ENCODE peak calls at places on chromosomes 11 and 22, in nine cellular contexts. J is neural progenitor cell; S is aorta; W is tibial nerve; M is AG04450; P is GM23248; X is fibroblast of lung; L is naive thymus-derived CD4-positive, alpha-beta T cell; U is heart left ventricle. I is an unnamed sample.

GRCh38 chr11:47178305-47178704 is 1.6 kb upstream of the ARFGAP2 start:
- DNase-seq in W (no peak), P (no peak), L (no peak), U (no peak), J (no peak), S (no peak), X (no peak), M (no peak), I (no peak)

GRCh38 chr11:64742940-64743590 is 877 bp downstream of the RASGRP2 start:
- DNase-seq in J (peak; percentile 70), U (peak; percentile 86), W (peak; percentile 57), P (peak; percentile 64), L (peak; percentile 77), X (no peak), S (peak; percentile 94), M (no peak), I (peak; percentile 92)

GRCh38 chr11:122165972-122166371 is 50.0 kb upstream of the BLID start:
- DNase-seq in J (no peak), P (peak; percentile 46), X (no peak), W (no peak), U (no peak), S (no peak), M (no peak), L (no peak), I (no peak)

GRCh38 chr22:30865656-30866055 is 102.9 kb downstream of the MORC2 start:
- DNase-seq in J (no peak), L (no peak), S (peak; percentile 30), W (no peak), U (no peak), X (no peak), M (no peak), P (no peak), I (peak; percentile 35)

GRCh38 chr22:47048123-47049077 is 285.9 kb downstream of the TBC1D22A start:
- DNase-seq in J (no peak), W (no peak), X (no peak), U (no peak), L (no peak), P (no peak), M (no peak), S (peak; percentile 57), I (peak; percentile 49)

GRCh38 chr11:86923993-86924766 is 31.0 kb downstream of the FZD4 start:
- DNase-seq in L (no peak), U (no peak), P (no peak), J (peak; percentile 77), W (no peak), X (peak; percentile 70), M (no peak), S (no peak), I (no peak)

GRCh38 chr11:100930185-100930778 is 199.3 kb downstream of the PGR start:
- DNase-seq in L (peak; percentile 8), U (no peak), P (peak; percentile 69), J (peak; percentile 73), M (no peak), W (no peak), X (peak; percentile 67), S (no peak), I (no peak)

GRCh38 chr11:26849009-26849408 is 127.1 kb upstream of the SLC5A12 start:
- DNase-seq in W (peak; percentile 41), J (no peak), X (no peak), P (no peak), L (no peak), M (no peak), S (peak; percentile 76), U (peak; percentile 32), I (peak; percentile 65)

GRCh38 chr11:1017269-1018005 is 19.1 kb downstream of the MUC6 start:
- DNase-seq in P (no peak), S (peak; percentile 87), W (no peak), L (no peak), J (no peak), X (peak; percentile 10), M (no peak), U (no peak), I (no peak)

GRCh38 chr11:69156218-69156639 is 494 bp downstream of the SMIM38 start:
- DNase-seq in P (no peak), J (no peak), W (no peak), U (no peak), L (no peak), S (no peak), X (no peak), M (no peak), I (no peak)
- H3K27ac ChIP-seq in P (no peak overlapping the region), J (no peak overlapping the region), W (peak overlapping the region; percentile 73), U (peak overlapping the region; percentile 67), L (no peak overlapping the region), S (no peak overlapping the region), X (no peak overlapping the region), M (peak overlapping the region; percentile 47), I (no peak overlapping the region)

DNA sequence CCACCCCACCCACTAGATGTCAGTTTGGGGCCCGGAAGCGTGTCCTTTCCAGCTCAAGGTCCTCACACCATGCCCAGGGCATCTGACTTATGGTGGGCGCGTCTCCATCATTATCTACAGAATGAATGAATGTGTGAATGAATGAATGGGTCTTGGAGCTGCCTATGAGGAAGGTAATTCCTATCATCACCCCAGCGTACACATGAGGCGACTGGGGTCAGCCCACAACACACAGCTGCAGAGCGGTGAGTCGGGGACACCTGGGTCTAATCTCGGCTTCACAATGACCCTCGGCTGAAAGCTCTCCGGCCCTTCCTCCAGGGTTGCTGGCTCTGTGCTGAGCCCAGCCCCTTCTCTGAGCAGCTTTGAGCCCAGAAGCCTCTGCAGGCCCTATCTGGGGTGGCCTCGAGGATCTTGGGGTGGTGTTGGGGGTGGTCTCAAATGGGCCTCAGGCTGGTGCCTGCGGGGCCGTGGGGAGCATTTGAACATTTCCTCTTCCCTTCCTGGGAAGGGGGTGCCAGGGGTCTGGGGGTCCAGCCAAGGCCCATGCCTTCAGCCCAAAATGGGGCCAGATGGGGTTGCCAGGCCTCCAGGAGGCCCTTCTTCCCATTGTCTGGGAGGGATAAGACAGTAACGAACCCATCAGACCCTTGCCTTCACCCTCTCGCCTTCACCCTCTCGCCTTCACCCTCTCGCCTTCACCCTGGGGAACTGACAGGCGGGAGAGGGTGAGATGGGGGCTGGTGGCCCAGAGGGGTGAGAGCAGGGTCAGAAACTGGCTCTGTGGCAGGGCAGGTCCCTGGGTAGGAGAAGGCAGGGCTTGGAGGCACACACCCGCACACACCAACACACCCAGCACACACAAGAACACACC is 82.4 kb downstream of the MYEOV start:
- DNase-seq in W (no peak), J (no peak), U (peak; percentile 10), X (no peak), P (no peak), S (peak; percentile 65), L (no peak), M (no peak), I (no peak)
- H3K4me3 ChIP-seq in W (no peak overlapping the region), J (no peak overlapping the region), U (no peak overlapping the region), X (no peak overlapping the region), P (no peak overlapping the region), S (no peak overlapping the region), L (no peak overlapping the region), M (no peak overlapping the region), I (no peak overlapping the region)

GRCh38 chr22:38028344-38029130 is 28.7 kb upstream of the PICK1 start:
- DNase-seq in J (no peak), W (no peak), P (no peak), X (no peak), L (no peak), M (no peak), S (no peak), U (no peak), I (no peak)

GRCh38 chr22:38029901-38030300 is 27.3 kb upstream of the PICK1 start:
- DNase-seq in W (no peak), L (no peak), X (no peak), S (no peak), U (no peak), P (no peak), M (no peak), J (no peak), I (no peak)

GRCh38 chr22:38031491-38031890 is 25.7 kb upstream of the PICK1 start:
- DNase-seq in J (no peak), X (no peak), P (no peak), S (peak; percentile 62), M (no peak), L (no peak), W (no peak), U (no peak), I (no peak)

GRCh38 chr22:38029370-38029769 is 27.8 kb upstream of the PICK1 start:
- DNase-seq in P (no peak), W (no peak), S (no peak), L (no peak), J (no peak), U (no peak), M (no peak), X (no peak), I (no peak)

DNA sequence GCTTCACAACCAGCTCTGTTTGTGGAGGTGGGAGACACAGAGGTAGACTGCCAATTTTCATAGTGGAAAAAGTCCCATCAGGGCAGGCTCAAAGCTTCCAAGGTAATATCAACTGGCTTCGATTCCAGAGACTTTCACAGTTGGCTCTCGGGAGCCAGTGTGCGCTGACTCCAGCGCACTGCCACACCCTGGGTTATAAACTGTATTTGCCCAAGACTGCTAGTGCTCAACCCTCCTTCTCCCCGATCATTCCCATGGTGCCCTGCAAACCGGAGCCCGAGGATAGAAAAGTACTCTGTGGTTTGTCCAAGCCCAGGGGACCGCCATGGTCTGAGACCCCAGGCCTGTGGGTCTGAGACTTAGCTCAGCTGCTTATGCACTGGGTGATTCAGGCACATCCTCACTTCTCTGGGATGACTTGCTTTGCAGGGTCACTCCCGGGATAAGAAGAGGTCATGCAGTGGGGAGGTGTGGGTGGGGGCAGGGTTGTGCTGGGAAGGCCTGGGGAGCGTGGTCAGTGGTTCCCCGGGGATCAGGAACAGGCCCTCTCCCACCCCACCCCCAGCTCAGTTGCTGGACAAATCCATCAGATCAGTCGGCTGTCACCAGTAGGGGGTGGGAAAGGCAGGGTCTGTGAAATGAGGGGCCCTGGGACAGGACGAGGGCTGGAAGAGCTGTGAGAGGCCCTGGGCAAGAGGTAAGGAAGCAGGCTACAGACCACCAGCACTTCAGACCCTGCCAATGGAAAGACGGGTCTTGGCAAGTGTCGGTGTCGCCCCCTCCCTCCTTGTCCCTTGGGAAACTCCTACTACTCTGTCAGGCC is 26.7 kb upstream of the PICK1 start:
- DNase-seq in W (no peak), P (peak; percentile 24), S (no peak), X (no peak), M (no peak), U (no peak), L (no peak), J (peak; percentile 54), I (no peak)
- H3K27ac ChIP-seq in W (peak overlapping the region; percentile 80), P (no peak overlapping the region), S (no peak overlapping the region), X (no peak overlapping the region), M (no peak overlapping the region), U (no peak overlapping the region), L (no peak overlapping the region), J (no peak overlapping the region), I (no peak overlapping the region)

DNA sequence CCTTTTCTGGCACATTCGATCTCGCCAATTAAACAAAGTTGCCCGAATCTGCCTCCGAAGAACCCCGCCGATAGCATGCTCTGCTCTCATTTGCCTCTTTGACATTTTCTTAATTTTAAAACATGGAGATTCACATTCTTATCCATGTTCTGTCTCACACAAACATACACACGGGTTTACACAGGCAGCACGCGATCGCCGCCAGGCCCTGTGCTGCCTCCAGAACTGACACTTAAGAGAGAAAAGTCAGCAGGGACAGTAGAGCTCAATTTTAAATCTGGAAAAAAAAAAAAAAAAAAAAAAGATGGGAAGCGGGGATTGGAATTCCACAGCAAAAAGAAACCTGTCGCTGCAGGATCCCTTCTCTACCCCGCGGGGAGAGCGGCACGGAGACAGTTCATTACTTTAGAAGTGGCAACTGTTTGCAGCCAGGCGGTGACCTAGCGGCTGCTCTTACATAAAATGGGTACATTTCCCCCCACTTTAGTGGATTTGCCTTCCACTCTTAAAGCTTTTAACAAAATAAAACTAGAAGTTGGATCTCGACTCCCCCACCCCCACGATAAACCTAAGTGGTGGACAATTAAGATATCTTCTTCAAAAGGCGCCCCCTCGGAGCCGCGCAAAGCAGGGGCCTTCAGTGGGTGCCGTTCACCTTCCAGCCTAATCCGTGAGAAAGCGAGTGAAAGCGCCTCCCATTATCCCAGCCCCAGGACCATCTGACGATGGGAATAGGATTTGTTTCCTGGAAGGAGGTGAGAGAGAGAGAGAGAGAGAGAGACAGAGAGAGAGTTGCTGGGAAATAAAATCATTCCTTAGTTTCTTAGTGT is 13.7 kb downstream of the PAX6 start:
- DNase-seq in M (no peak), J (peak; percentile 60), X (no peak), P (no peak), L (no peak), W (no peak), U (no peak), S (peak; percentile 30), I (no peak)
- H3K4me3 ChIP-seq in M (no peak overlapping the region), J (peak overlapping the region; percentile 13), X (no peak overlapping the region), P (peak overlapping the region; percentile 35), L (no peak overlapping the region), W (no peak overlapping the region), U (no peak overlapping the region), S (no peak overlapping the region), I (no peak overlapping the region)

I was measured in upper lobe of right lung.